ENCODE peak calls at places on chromosomes 13 and 19, in six cellular contexts. One of them, this sample, is unnamed.

GRCh38 chr19:19409235-19410030 is 4.0 kb downstream of the GATAD2A start:
- DNase-seq in neural progenitor cell: peak; percentile 19
- DNase-seq in body of pancreas: no peak
- DNase-seq in SW480: no peak
- DNase-seq in T-cell: no peak
- DNase-seq in HEK293T: no peak
- DNase-seq in this sample: no peak

GRCh38 chr19:48123907-48124675 is 13.5 kb upstream of the PLA2G4C start:
- DNase-seq in HEK293T: no peak
- DNase-seq in T-cell: no peak
- DNase-seq in neural progenitor cell: peak; percentile 78
- DNase-seq in body of pancreas: no peak
- DNase-seq in SW480: peak; percentile 98
- DNase-seq in this sample: no peak

GRCh38 chr13:30020726-30021312 is 170.4 kb upstream of the UBL3 start:
- DNase-seq in T-cell: no peak
- DNase-seq in neural progenitor cell: no peak
- DNase-seq in body of pancreas: no peak
- DNase-seq in SW480: no peak
- DNase-seq in HEK293T: no peak
- DNase-seq in this sample: no peak

GRCh38 chr19:53864308-53864836 is 3.3 kb upstream of the MYADM start:
- DNase-seq in T-cell: no peak
- DNase-seq in HEK293T: no peak
- DNase-seq in body of pancreas: peak; percentile 32
- DNase-seq in SW480: peak; percentile 74
- DNase-seq in neural progenitor cell: no peak
- DNase-seq in this sample: no peak

GRCh38 chr19:17358395-17358794 is 18.7 kb downstream of the PLVAP start:
- DNase-seq in HEK293T: no peak
- DNase-seq in T-cell: no peak
- DNase-seq in body of pancreas: no peak
- DNase-seq in SW480: no peak
- DNase-seq in neural progenitor cell: no peak
- DNase-seq in this sample: no peak

GRCh38 chr13:30341815-30342570 is 34.6 kb upstream of the KATNAL1 start:
- DNase-seq in neural progenitor cell: no peak
- DNase-seq in SW480: no peak
- DNase-seq in HEK293T: no peak
- DNase-seq in T-cell: no peak
- DNase-seq in body of pancreas: peak; percentile 75
- DNase-seq in this sample: no peak

GRCh38 chr19:50358483-50359431 is 6.7 kb downstream of the NAPSA start:
- DNase-seq in neural progenitor cell: no peak
- DNase-seq in body of pancreas: peak; percentile 67
- DNase-seq in T-cell: peak; percentile 58
- DNase-seq in HEK293T: no peak
- DNase-seq in SW480: no peak
- DNase-seq in this sample: peak; percentile 78

GRCh38 chr13:57128909-57129308 is 11.8 kb upstream of the PRR20A start:
- DNase-seq in SW480: no peak
- DNase-seq in neural progenitor cell: peak; percentile 17
- DNase-seq in HEK293T: no peak
- DNase-seq in body of pancreas: no peak
- DNase-seq in T-cell: no peak
- DNase-seq in this sample: no peak

GRCh38 chr13:42214445-42214844 is 57.5 kb upstream of the AKAP11 start:
- DNase-seq in neural progenitor cell: no peak
- DNase-seq in T-cell: no peak
- DNase-seq in body of pancreas: no peak
- DNase-seq in SW480: peak; percentile 33
- DNase-seq in HEK293T: no peak
- DNase-seq in this sample: no peak

GRCh38 chr19:50794778-50795664 is 4.8 kb downstream of the ACP4 start:
- DNase-seq in body of pancreas: no peak
- DNase-seq in HEK293T: no peak
- DNase-seq in SW480: peak; percentile 57
- DNase-seq in neural progenitor cell: no peak
- DNase-seq in T-cell: no peak
- DNase-seq in this sample: no peak

GRCh38 chr13:106038752-106039151 is 496.7 kb downstream of the EFNB2 start:
- DNase-seq in T-cell: no peak
- DNase-seq in body of pancreas: no peak
- DNase-seq in HEK293T: no peak
- DNase-seq in SW480: peak; percentile 44
- DNase-seq in neural progenitor cell: no peak
- DNase-seq in this sample: no peak

GRCh38 chr19:29660835-29661234 is 4.4 kb upstream of the PLEKHF1 start:
- DNase-seq in HEK293T: no peak
- DNase-seq in T-cell: no peak
- DNase-seq in neural progenitor cell: no peak
- DNase-seq in SW480: no peak
- DNase-seq in body of pancreas: no peak
- DNase-seq in this sample: no peak

GRCh38 chr19:4120933-4121612 is 2.8 kb downstream of the MAP2K2 start:
- DNase-seq in neural progenitor cell: no peak
- DNase-seq in T-cell: no peak
- DNase-seq in body of pancreas: no peak
- DNase-seq in HEK293T: no peak
- DNase-seq in SW480: no peak
- DNase-seq in this sample: no peak

GRCh38 chr13:51435002-51435578 is 17.7 kb downstream of the INTS6 start:
- DNase-seq in neural progenitor cell: no peak
- DNase-seq in body of pancreas: no peak
- DNase-seq in HEK293T: peak; percentile 7
- DNase-seq in SW480: peak; percentile 57
- DNase-seq in T-cell: no peak
- DNase-seq in this sample: no peak

GRCh38 chr13:113722921-113723320 is 36.1 kb upstream of the TMEM255B start:
- DNase-seq in HEK293T: no peak
- DNase-seq in body of pancreas: no peak
- DNase-seq in T-cell: no peak
- DNase-seq in SW480: no peak
- DNase-seq in neural progenitor cell: no peak
- DNase-seq in this sample: no peak